ENCODE peak calls at places on chromosomes 2 and 18, in five cellular contexts. F is CD8-positive, alpha-beta T cell; L is fibroblast of mammary gland; R is mesothelial cell of epicardium; T is colonic mucosa. S is an unnamed sample.

GRCh38 chr18:28404721-28405120 is 227.8 kb upstream of the CDH2 start:
- DNase-seq in F (no peak), L (no peak), R (no peak), T (no peak), S (no peak)

GRCh38 chr2:112803691-112804521 is 19.6 kb upstream of the IL1A start:
- DNase-seq in F (no peak), L (peak; percentile 80), R (no peak), T (no peak), S (no peak)

GRCh38 chr18:76255070-76255683 is 239.9 kb downstream of the ZNF516 start:
- DNase-seq in F (no peak), L (no peak), R (no peak), T (no peak), S (no peak)

GRCh38 chr2:170324640-170325046 is 146.7 kb downstream of the MYO3B start:
- DNase-seq in F (no peak), L (peak; percentile 47), R (no peak), T (peak; percentile 22), S (peak; percentile 22)

GRCh38 chr18:78151234-78151633 is 828.4 kb upstream of the SALL3 start:
- DNase-seq in F (no peak), L (no peak), R (no peak), T (no peak), S (no peak)

GRCh38 chr18:57466307-57466706 is 31.1 kb downstream of the ONECUT2 start:
- DNase-seq in F (no peak), L (no peak), R (no peak), T (no peak), S (no peak)

GRCh38 chr2:61233581-61233980 is 71.6 kb downstream of the C2orf74 start:
- DNase-seq in F (no peak), L (peak; percentile 16), R (no peak), T (no peak), S (no peak)

GRCh38 chr18:54528942-54529376 is 62.1 kb upstream of the DYNAP start:
- DNase-seq in F (no peak), L (no peak), R (no peak), T (no peak), S (no peak)

GRCh38 chr2:233982421-233983121 is 65.4 kb downstream of the TRPM8 start:
- DNase-seq in F (no peak), L (peak; percentile 96), R (no peak), T (no peak), S (no peak)

GRCh38 chr18:75477913-75478312 is 50.4 kb upstream of the SMIM21 start:
- DNase-seq in F (no peak), L (peak; percentile 53), R (no peak), T (no peak), S (no peak)

GRCh38 chr2:172736419-172737174 is 952 bp downstream of the RAPGEF4 start:
- DNase-seq in F (no peak), L (no peak), R (no peak), T (no peak), S (no peak)

GRCh38 chr2:21195326-21195725 is 71.6 kb downstream of the TDRD15 start:
- DNase-seq in F (no peak), L (no peak), R (no peak), T (no peak), S (no peak)

GRCh38 chr2:64766841-64767669 is 113.3 kb upstream of the SERTAD2 start:
- DNase-seq in F (no peak), L (peak; percentile 57), R (no peak), T (no peak), S (no peak)

GRCh38 chr2:100887713-100888112 is 67.8 kb downstream of the NPAS2 start:
- DNase-seq in F (no peak), L (no peak), R (no peak), T (no peak), S (no peak)

GRCh38 chr2:222978850-222979249 is 73.1 kb upstream of the KCNE4 start:
- DNase-seq in F (no peak), L (no peak), R (no peak), T (no peak), S (no peak)

GRCh38 chr18:48842259-48843061 is 108.3 kb downstream of the SMAD7 start:
- DNase-seq in F (peak; percentile 46), L (no peak), R (no peak), T (no peak), S (no peak)

GRCh38 chr2:207188601-207189000 is 22.9 kb upstream of the KLF7 start:
- DNase-seq in F (no peak), L (peak; percentile 92), R (no peak), T (no peak), S (no peak)

GRCh38 chr2:84077504-84077903 is 381.6 kb downstream of the SUCLG1 start:
- DNase-seq in F (no peak), L (peak; percentile 0), R (no peak), T (peak; percentile 25), S (peak; percentile 29)

GRCh38 chr18:3625717-3626091 is 175.7 kb downstream of the TGIF1 start:
- DNase-seq in F (no peak), L (no peak), R (no peak), T (no peak), S (no peak)

GRCh38 chr2:121736140-121736461 is 574 bp downstream of the NIFK start:
- DNase-seq in F (no peak), L (no peak), R (no peak), T (no peak), S (no peak)

GRCh38 chr2:68464651-68465050 is 2.4 kb downstream of the FBXO48 start:
- DNase-seq in F (no peak), L (no peak), R (no peak), T (no peak), S (no peak)

GRCh38 chr2:207163815-207164747 is 1.7 kb downstream of the KLF7 start:
- DNase-seq in F (peak; percentile 23), L (no peak), R (no peak), T (peak; percentile 53), S (no peak)

GRCh38 chr18:55284614-55285013 is 303.4 kb downstream of the TCF4 start:
- DNase-seq in F (no peak), L (no peak), R (no peak), T (no peak), S (no peak)

GRCh38 chr2:33207336-33207735 is 260.6 kb downstream of the LTBP1 start:
- DNase-seq in F (no peak), L (no peak), R (no peak), T (no peak), S (no peak)

GRCh38 chr2:71586471-71586870 is 133.1 kb downstream of the DYSF start:
- DNase-seq in F (no peak), L (no peak), R (no peak), T (no peak), S (no peak)
- TF ChIP-seq CTCF in F (no peak), L (no peak), R (no peak), T (no peak), S (no peak)

GRCh38 chr2:218962859-218963492 is 3.5 kb downstream of the CDK5R2 start:
- DNase-seq in F (peak; percentile 56), L (peak; percentile 65), R (peak; percentile 83), T (peak; percentile 68), S (peak; percentile 96)
- TF ChIP-seq CTCF in F (no peak), L (no peak), R (no peak), T (no peak), S (no peak)

GRCh38 chr18:45739268-45739667 is 15.3 kb downstream of the SLC14A1 start:
- DNase-seq in F (no peak), L (no peak), R (no peak), T (no peak), S (no peak)

GRCh38 chr18:45739848-45740247 is 15.9 kb downstream of the SLC14A1 start:
- DNase-seq in F (no peak), L (no peak), R (no peak), T (no peak), S (no peak)

GRCh38 chr18:45741056-45741455 is 17.1 kb downstream of the SLC14A1 start:
- DNase-seq in F (no peak), L (no peak), R (no peak), T (no peak), S (no peak)

GRCh38 chr18:45734944-45735343 is 11.0 kb downstream of the SLC14A1 start:
- DNase-seq in F (no peak), L (no peak), R (no peak), T (no peak), S (no peak)

GRCh38 chr18:45738660-45739059 is 14.7 kb downstream of the SLC14A1 start:
- DNase-seq in F (no peak), L (no peak), R (no peak), T (no peak), S (no peak)
- TF ChIP-seq CTCF in F (no peak), L (no peak), R (no peak), T (no peak), S (no peak)

GRCh38 chr2:28488858-28489575 is 6.8 kb upstream of the PLB1 start:
- DNase-seq in F (no peak), L (no peak), R (no peak), T (no peak), S (no peak)
- TF ChIP-seq CTCF in F (no peak), L (no peak), R (no peak), T (no peak), S (no peak)

DNA sequence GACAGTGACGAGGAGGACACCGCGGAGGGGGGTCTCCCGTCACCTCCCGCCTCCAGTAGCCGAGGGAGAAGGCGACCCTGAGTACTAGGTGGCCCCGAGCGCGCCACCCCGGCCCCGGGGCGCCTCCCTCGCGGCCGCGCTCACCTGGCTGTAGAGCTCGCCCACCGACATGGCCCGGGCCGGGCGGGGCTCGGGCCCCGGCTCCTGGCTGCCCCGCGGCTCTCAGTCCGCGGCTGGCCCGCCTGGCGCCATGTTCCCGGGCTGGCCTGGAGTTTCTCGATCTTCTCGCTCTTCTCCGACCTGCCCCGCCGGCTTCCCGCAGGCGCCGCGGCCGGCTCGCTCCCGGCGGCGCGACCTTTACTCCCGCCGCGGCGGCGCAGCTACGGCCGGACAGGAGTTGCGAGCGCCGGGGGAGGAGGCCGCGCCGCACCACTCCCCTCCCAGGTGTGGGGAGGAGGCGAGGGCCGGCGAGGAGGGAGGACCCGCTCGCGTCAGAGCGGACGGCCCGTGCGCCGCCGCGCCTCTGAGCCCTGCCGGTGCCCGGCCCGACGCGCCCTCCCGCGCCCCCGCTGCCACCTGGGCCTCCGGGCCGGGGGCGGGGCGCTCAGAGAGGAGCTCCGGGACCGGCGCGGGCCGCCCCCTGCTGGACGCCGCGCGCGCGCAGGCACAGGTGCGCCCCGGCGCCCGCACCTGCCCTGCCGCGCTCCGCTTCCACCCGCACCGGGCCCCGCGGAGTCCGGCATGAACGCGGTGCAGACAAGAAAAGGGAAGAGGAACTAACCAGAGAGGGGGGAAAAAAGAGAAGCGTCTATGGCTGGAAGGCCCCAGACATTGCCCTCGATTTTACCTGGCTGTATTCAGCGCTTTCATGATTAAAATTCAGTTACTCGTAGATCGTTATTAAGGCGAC is at the start of gene MYO5B:
- DNase-seq in F (peak; percentile 11), L (no peak), R (peak; percentile 45), T (peak; percentile 85), S (peak; percentile 17)
- TF ChIP-seq CTCF in F (no peak), L (no peak), R (peak; percentile 25), T (peak; percentile 29), S (peak; percentile 69)